ENCODE peak calls at places on chromosomes 12 and 14, in nine cellular contexts. O is neural crest cell; D is AG10803; X is CD4-positive, alpha-beta T cell; G is colonic mucosa; M is AG04449; L is GM12865; W is activated B cell treated with CpG ODN at 0.5 μM for 24 hours; T is endothelial cell of umbilical vein. Y is an unnamed sample.

GRCh38 chr14:65214741-65215140 is 112.4 kb upstream of the MAX start:
- DNase-seq in O (no peak), D (no peak), X (no peak), G (peak; percentile 68), M (no peak), L (no peak), W (no peak), T (no peak), Y (no peak)

GRCh38 chr12:11894890-11895289 is 175.8 kb upstream of the BCL2L14 start:
- DNase-seq in O (no peak), D (no peak), X (no peak), G (no peak), M (no peak), L (no peak), W (no peak), T (no peak), Y (no peak)

GRCh38 chr14:104993808-104994591 is 8.4 kb downstream of the CLBA1 start:
- DNase-seq in O (no peak), D (no peak), X (no peak), G (no peak), M (no peak), L (no peak), W (no peak), T (no peak), Y (no peak)

GRCh38 chr12:127125607-127126259 is 1141.2 kb upstream of the TMEM132C start:
- DNase-seq in O (no peak), D (peak; percentile 63), X (no peak), G (peak; percentile 19), M (peak; percentile 53), L (peak; percentile 81), W (no peak), T (no peak), Y (peak; percentile 41)

GRCh38 chr12:55797068-55797467 is 20.5 kb downstream of the SARNP start:
- DNase-seq in O (peak; percentile 13), D (peak; percentile 60), X (no peak), G (no peak), M (no peak), L (peak; percentile 16), W (no peak), T (peak; percentile 41), Y (no peak)

GRCh38 chr14:75328575-75328974 is 49.9 kb downstream of the FOS start:
- DNase-seq in O (no peak), D (no peak), X (no peak), G (no peak), M (no peak), L (no peak), W (no peak), T (no peak), Y (no peak)

GRCh38 chr14:67837011-67837624 is 17.5 kb downstream of the RAD51B start:
- DNase-seq in O (peak; percentile 47), D (peak; percentile 87), X (no peak), G (peak; percentile 80), M (peak; percentile 54), L (peak; percentile 86), W (no peak), T (peak; percentile 82), Y (peak; percentile 29)

GRCh38 chr12:9115731-9116689 is at the start of gene A2M:
- DNase-seq in O (no peak), D (peak; percentile 5), X (no peak), G (no peak), M (no peak), L (no peak), W (no peak), T (peak; percentile 49), Y (no peak)

GRCh38 chr12:8065991-8066594 is at the start of gene C3AR1:
- DNase-seq in O (no peak), D (peak; percentile 53), X (no peak), G (no peak), M (no peak), L (peak; percentile 46), W (no peak), T (peak; percentile 83), Y (no peak)

DNA sequence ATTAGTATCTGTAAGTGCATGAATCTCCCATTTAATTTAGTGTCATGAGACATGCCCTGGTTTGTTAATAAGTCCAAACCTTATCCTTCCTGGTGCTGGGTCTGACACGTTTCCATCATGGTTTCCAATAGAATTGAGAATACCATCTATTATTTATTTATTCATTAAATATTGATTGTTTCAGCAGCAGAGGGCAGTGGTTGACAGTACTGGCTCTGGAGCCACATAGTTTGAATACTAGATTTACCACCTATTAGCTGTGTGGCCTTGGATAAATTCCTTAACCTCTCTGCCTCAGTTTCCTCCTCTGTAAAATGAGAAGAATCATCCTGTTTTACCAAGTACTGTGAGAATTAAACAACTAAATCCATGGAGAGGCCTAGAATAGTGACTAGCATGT is 941 bp upstream of the STAB2 start:
- DNase-seq in O (no peak), D (no peak), X (no peak), G (no peak), M (no peak), L (no peak), W (no peak), T (no peak), Y (no peak)
- TF ChIP-seq CTCF in O (no peak), D (peak; percentile 15), X (no peak), G (no peak), M (no peak), L (peak; percentile 7), W (no peak), T (no peak), Y (no peak)

DNA sequence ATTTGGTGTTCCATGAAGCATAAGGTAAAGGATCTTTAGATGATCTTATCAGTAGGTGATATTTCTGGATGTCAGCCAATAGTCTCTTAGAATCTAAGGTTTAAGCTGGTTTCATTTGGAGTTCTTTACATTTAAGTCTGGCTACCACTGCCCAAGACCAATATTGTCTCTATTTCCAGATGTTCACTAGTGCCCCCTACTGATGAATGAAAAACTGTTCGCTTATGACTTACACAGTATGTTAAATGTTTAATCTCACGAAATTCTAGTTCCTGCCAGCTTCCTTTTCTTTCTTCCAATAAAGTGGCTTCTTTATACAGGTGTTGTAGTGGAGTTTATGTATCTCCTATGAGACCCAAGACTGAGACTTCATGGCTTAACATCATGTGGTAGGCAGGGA is 31.8 kb upstream of the MIS18BP1 start:
- DNase-seq in O (no peak), D (no peak), X (no peak), G (no peak), M (no peak), L (no peak), W (no peak), T (no peak), Y (no peak)
- TF ChIP-seq CTCF in O (no peak), D (no peak), X (no peak), G (no peak), M (no peak), L (peak; percentile 7), W (no peak), T (no peak), Y (no peak)

GRCh38 chr14:102319351-102320032 is at the start of gene ZNF839:
- DNase-seq in O (peak; percentile 96), D (peak; percentile 90), X (peak; percentile 95), G (peak; percentile 94), M (no peak), L (peak; percentile 95), W (peak; percentile 93), T (peak; percentile 81), Y (peak; percentile 28)
- TF ChIP-seq CTCF in O (no peak), D (no peak), X (no peak), G (no peak), M (no peak), L (no peak), W (no peak), T (no peak), Y (no peak)

DNA sequence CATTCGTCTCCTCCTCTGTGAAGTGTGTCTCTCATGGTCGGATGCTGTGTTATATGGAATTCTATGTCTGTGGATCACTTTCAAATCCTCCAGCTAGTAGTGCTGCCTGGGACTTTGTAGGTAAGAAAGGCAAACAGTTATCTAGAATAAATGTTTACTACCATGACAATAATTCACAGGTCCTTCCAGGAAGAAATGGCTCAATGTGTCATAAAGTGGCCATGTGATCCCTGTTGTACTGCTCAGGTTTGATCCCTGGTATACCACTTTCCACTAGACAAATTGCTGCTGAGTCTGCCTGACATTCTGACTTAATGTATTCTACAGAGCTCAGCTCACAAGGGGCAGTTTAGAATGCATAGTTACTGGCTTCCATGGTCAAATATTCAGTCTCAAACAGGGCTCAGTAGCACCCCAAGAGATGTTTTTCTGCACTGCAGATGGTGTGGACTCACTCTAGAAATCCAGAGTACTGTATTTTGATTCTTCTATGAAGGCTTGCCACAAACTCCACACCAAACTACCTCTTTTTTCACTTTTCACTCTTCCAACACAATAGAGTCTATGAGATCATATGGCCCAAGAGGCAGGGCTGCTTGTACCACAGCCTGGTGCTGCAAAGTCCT is 21.8 kb downstream of the TSHR start:
- DNase-seq in O (no peak), D (no peak), X (no peak), G (peak; percentile 38), M (no peak), L (no peak), W (no peak), T (no peak), Y (no peak)
- TF ChIP-seq CTCF in O (no peak), D (peak; percentile 13), X (no peak), G (no peak), M (no peak), L (no peak), W (no peak), T (no peak), Y (no peak)

GRCh38 chr14:99524804-99525698 is 43.8 kb downstream of the CCNK start:
- DNase-seq in O (no peak), D (peak; percentile 48), X (no peak), G (peak; percentile 54), M (no peak), L (no peak), W (no peak), T (peak; percentile 24), Y (no peak)
- TF ChIP-seq CTCF in O (peak; percentile 46), D (peak; percentile 49), X (no peak), G (no peak), M (peak; percentile 62), L (no peak), W (no peak), T (no peak), Y (peak; percentile 59)